ENCODE peak calls at places on chromosomes 16 and 17, in seven cellular contexts. M is activated effector memory CD4-positive, alpha-beta T cell treated with anti-CD3 and anti-CD28 coated beads, Interleukin-2, amount 50 U/mL, for 16 hours; G is CD4-positive, alpha-beta memory T cell; E is midbrain; R is putamen; Y is T follicular helper cell; T is AG09319. P is an unnamed sample.

GRCh38 chr17:21072623-21073278 is 29.9 kb upstream of the USP22 start:
- DNase-seq in G (no peak), Y (no peak), R (peak), M (no peak), T (no peak), E (peak), P (no peak)

GRCh38 chr16:27486344-27486743 is 63.4 kb downstream of the GTF3C1 start:
- DNase-seq in G (no peak), T (no peak), E (no peak), R (no peak), M (no peak), Y (no peak), P (no peak)

GRCh38 chr17:44398692-44399691 is 9.5 kb upstream of the ITGA2B start:
- DNase-seq in Y (no peak), M (no peak), T (no peak), G (no peak), E (no peak), R (peak), P (no peak)

GRCh38 chr17:55433629-55434422 is 12.2 kb upstream of the MMD start:
- DNase-seq in T (peak), G (no peak), R (no peak), Y (no peak), M (no peak), E (no peak), P (peak)

GRCh38 chr17:70022175-70022574 is 52.9 kb upstream of the KCNJ16 start:
- DNase-seq in Y (no peak), G (no peak), E (no peak), R (peak), M (no peak), T (no peak), P (no peak)

GRCh38 chr16:31010539-31010938 is at the start of gene STX1B:
- DNase-seq in R (peak), T (no peak), E (peak), Y (peak), M (peak), G (peak), P (no peak)

GRCh38 chr17:76972046-76972641 is 103.9 kb downstream of the MGAT5B start:
- DNase-seq in Y (no peak), M (no peak), R (peak), T (no peak), E (no peak), G (no peak), P (no peak)

GRCh38 chr16:88886915-88887521 is 20.6 kb upstream of the PABPN1L start:
- DNase-seq in T (peak), M (no peak), Y (no peak), R (no peak), E (no peak), G (no peak), P (no peak)

GRCh38 chr17:66464921-66465320 is 162.5 kb downstream of the PRKCA start:
- DNase-seq in G (no peak), R (no peak), E (no peak), T (peak), M (no peak), Y (no peak), P (no peak)

GRCh38 chr17:51487947-51488346 is 227.6 kb downstream of the UTP18 start:
- DNase-seq in Y (no peak), R (no peak), T (no peak), E (no peak), G (no peak), M (peak), P (no peak)

GRCh38 chr16:72989203-72989991 is 58.5 kb downstream of the ZFHX3 start:
- DNase-seq in T (peak), R (no peak), M (peak), E (no peak), G (no peak), Y (no peak), P (peak)

GRCh38 chr16:52976539-52977167 is 76.0 kb downstream of the CHD9NB start:
- DNase-seq in E (no peak), M (no peak), Y (no peak), R (no peak), T (no peak), G (no peak), P (no peak)

GRCh38 chr17:67488161-67488560 is 111.1 kb downstream of the PITPNC1 start:
- DNase-seq in Y (no peak), T (no peak), E (peak), R (peak), G (no peak), M (no peak), P (no peak)

GRCh38 chr16:28279006-28279405 is 13.3 kb upstream of the SBK1 start:
- DNase-seq in G (peak), E (no peak), T (no peak), R (no peak), Y (no peak), M (no peak), P (no peak)

GRCh38 chr17:10198509-10199249 is at the start of gene GAS7:
- DNase-seq in E (peak), G (peak), Y (no peak), R (peak), T (no peak), M (peak), P (no peak)

GRCh38 chr17:57243171-57243622 is 13.1 kb upstream of the MSI2 start:
- DNase-seq in Y (peak), M (peak), E (peak), T (peak), G (peak), R (no peak), P (peak)

GRCh38 chr17:6608321-6608720 is 32.2 kb downstream of the KIAA0753 start:
- DNase-seq in G (no peak), E (no peak), T (no peak), M (no peak), R (no peak), Y (no peak), P (no peak)

GRCh38 chr16:70801611-70802010 is 653 bp upstream of the VAC14 start:
- DNase-seq in T (no peak), Y (no peak), M (no peak), G (no peak), E (no peak), R (no peak), P (no peak)

GRCh38 chr17:68910256-68910705 is 44.9 kb downstream of the ABCA8 start:
- DNase-seq in Y (no peak), T (no peak), R (peak), E (peak), G (no peak), M (no peak), P (peak)

GRCh38 chr16:11439216-11439615 is 94.0 kb downstream of the RMI2 start:
- DNase-seq in T (no peak), G (no peak), R (no peak), Y (no peak), M (no peak), E (no peak), P (no peak)

GRCh38 chr16:2817496-2818277 is 650 bp downstream of the PRSS21 start:
- DNase-seq in Y (no peak), G (no peak), E (no peak), R (no peak), M (peak), T (no peak), P (no peak)

GRCh38 chr17:67055811-67056745 is 11.7 kb downstream of the CACNG1 start:
- DNase-seq in E (no peak), R (no peak), M (no peak), Y (no peak), T (no peak), G (no peak), P (no peak)

GRCh38 chr17:4230142-4230541 is 33.6 kb downstream of the ANKFY1 start:
- DNase-seq in R (peak), E (peak), M (no peak), T (peak), G (no peak), Y (no peak), P (peak)

GRCh38 chr17:41624208-41625101 is at the start of gene KRT17:
- DNase-seq in Y (no peak), G (no peak), M (peak), T (no peak), R (no peak), E (no peak), P (no peak)

GRCh38 chr16:88686062-88686438 is 257 bp downstream of the SNAI3 start:
- DNase-seq in G (no peak), Y (peak), R (no peak), E (no peak), T (no peak), M (peak), P (no peak)

GRCh38 chr16:5336898-5337297 is 239.3 kb upstream of the EEF2KMT start:
- DNase-seq in E (no peak), R (no peak), Y (no peak), T (no peak), G (no peak), M (no peak), P (no peak)

GRCh38 chr17:15392326-15392739 is 50.9 kb upstream of the TEKT3 start:
- DNase-seq in G (no peak), R (no peak), E (no peak), T (peak), M (no peak), Y (no peak), P (peak)

GRCh38 chr17:16456770-16457316 is 35.1 kb downstream of the LRRC75A start:
- DNase-seq in R (peak), G (no peak), Y (no peak), M (no peak), E (no peak), T (no peak), P (no peak)

GRCh38 chr17:27384261-27384701 is 72.0 kb upstream of the KSR1 start:
- DNase-seq in M (no peak), R (peak), G (no peak), E (peak), Y (no peak), T (peak), P (peak)

GRCh38 chr17:50200447-50201225 is 795 bp downstream of the COL1A1 start:
- DNase-seq in Y (peak), G (peak), M (peak), R (peak), T (peak), E (peak), P (no peak)

GRCh38 chr17:40499551-40500189 is 1.8 kb downstream of the TNS4 start:
- DNase-seq in E (peak), T (no peak), G (no peak), Y (no peak), M (no peak), R (peak), P (no peak)

GRCh38 chr16:85011846-85012284 is 530 bp upstream of the ZDHHC7 start:
- DNase-seq in G (no peak), Y (no peak), M (no peak), E (no peak), R (no peak), T (no peak), P (no peak)

GRCh38 chr17:39867084-39867890 is 715 bp upstream of the ZPBP2 start:
- DNase-seq in Y (peak), G (peak), M (peak), E (no peak), R (no peak), T (no peak), P (no peak)

GRCh38 chr17:82356028-82356427 is 3.0 kb upstream of the TEX19 start:
- DNase-seq in M (no peak), E (no peak), T (no peak), G (no peak), Y (no peak), R (no peak), P (no peak)

GRCh38 chr16:87849419-87850008 is 19.8 kb downstream of the SLC7A5 start:
- DNase-seq in G (no peak), M (no peak), R (no peak), T (no peak), Y (no peak), E (no peak), P (no peak)

GRCh38 chr16:21265104-21265825 is 12.8 kb downstream of the CRYM start:
- DNase-seq in R (no peak), E (no peak), Y (no peak), G (no peak), T (no peak), M (no peak), P (no peak)

GRCh38 chr17:82101767-82102679 is 4.0 kb upstream of the FASN start:
- DNase-seq in E (no peak), M (no peak), Y (no peak), T (no peak), G (no peak), R (no peak), P (no peak)

GRCh38 chr17:8275421-8276290 is 12.8 kb upstream of the RANGRF start:
- DNase-seq in Y (no peak), G (no peak), M (no peak), R (no peak), E (no peak), T (no peak), P (no peak)